ENCODE peak calls at places on chromosomes 2 and 18, in four cellular contexts. S, M, Z and X are unnamed samples.

GRCh38 chr2:110724820-110725219 is 7.6 kb upstream of the ACOXL start:
- DNase-seq in S (no peak), M (no peak), Z (no peak), X (no peak)

GRCh38 chr2:79040967-79041582 is 15.6 kb downstream of the REG3G start:
- DNase-seq in S (no peak), M (no peak), Z (no peak), X (no peak)

GRCh38 chr18:73790582-73790981 is 357.1 kb downstream of the FBXO15 start:
- DNase-seq in S (no peak), M (no peak), Z (no peak), X (no peak)

GRCh38 chr2:172722481-172722880 is 13.2 kb upstream of the RAPGEF4 start:
- DNase-seq in S (no peak), M (no peak), Z (peak; percentile 42), X (no peak)

GRCh38 chr2:97651114-97651513 is 5.3 kb downstream of the COX5B start:
- DNase-seq in S (no peak), M (no peak), Z (no peak), X (no peak)

GRCh38 chr2:79219383-79219988 is 59.9 kb upstream of the REG3A start:
- DNase-seq in S (no peak), M (no peak), Z (peak; percentile 45), X (no peak)

GRCh38 chr2:174492963-174493431 is 6.2 kb upstream of the GPR155 start:
- DNase-seq in S (no peak), M (no peak), Z (no peak), X (no peak)

GRCh38 chr2:179263015-179263414 is 1.6 kb downstream of the SESTD1 start:
- DNase-seq in S (no peak), M (no peak), Z (peak; percentile 84), X (peak; percentile 46)

GRCh38 chr2:207283356-207283755 is 117.6 kb upstream of the KLF7 start:
- DNase-seq in S (no peak), M (peak; percentile 14), Z (no peak), X (no peak)

GRCh38 chr2:38682008-38682575 is 16.2 kb downstream of the GALM start:
- DNase-seq in S (no peak), M (no peak), Z (no peak), X (no peak)

GRCh38 chr2:56464613-56465012 is 280.8 kb downstream of the CCDC85A start:
- DNase-seq in S (no peak), M (no peak), Z (no peak), X (no peak)

GRCh38 chr2:218418717-218419458 is at the start of gene VIL1:
- DNase-seq in S (no peak), M (no peak), Z (no peak), X (no peak)

GRCh38 chr18:67731853-67732252 is 215.3 kb upstream of the DSEL start:
- DNase-seq in S (no peak), M (no peak), Z (peak; percentile 38), X (peak; percentile 5)

GRCh38 chr2:26033769-26034596 is at the start of gene RAB10:
- DNase-seq in S (peak; percentile 96), M (peak; percentile 100), Z (peak; percentile 99), X (peak; percentile 93)
- TF ChIP-seq CTCF in S (peak; percentile 6), M (no peak), Z (no peak), X (no peak)

GRCh38 chr2:157692768-157693167 is 64.1 kb upstream of the ACVR1C start:
- DNase-seq in S (no peak), M (no peak), Z (peak; percentile 79), X (peak; percentile 32)

GRCh38 chr2:157696036-157696435 is 67.4 kb upstream of the ACVR1C start:
- DNase-seq in S (no peak), M (no peak), Z (no peak), X (no peak)

GRCh38 chr2:157691131-157691530 is 62.5 kb upstream of the ACVR1C start:
- DNase-seq in S (no peak), M (no peak), Z (no peak), X (no peak)

DNA sequence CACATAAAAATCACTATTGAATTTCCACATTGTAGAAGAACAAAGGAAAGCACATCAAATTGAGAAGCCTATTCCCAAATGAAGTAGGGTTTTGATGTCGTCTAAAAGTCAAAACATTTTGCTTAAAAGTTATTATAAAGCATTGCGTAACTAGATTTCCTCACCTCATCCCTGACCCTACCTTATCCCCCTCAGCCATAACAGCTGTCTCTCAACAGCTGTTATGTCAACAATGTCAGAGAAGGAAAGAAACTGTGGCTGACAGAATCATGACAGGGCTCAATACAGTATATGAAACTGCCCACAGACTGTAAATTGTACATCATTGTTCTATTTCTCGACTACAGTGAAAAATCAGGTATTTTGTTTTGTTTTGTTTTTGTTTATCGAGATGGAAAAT is 63.0 kb upstream of the ACVR1C start:
- DNase-seq in S (no peak), M (no peak), Z (peak; percentile 35), X (no peak)
- H3K4me3 ChIP-seq in S (no peak overlapping the region), M (no peak overlapping the region), Z (no peak overlapping the region), X (no peak overlapping the region)

DNA sequence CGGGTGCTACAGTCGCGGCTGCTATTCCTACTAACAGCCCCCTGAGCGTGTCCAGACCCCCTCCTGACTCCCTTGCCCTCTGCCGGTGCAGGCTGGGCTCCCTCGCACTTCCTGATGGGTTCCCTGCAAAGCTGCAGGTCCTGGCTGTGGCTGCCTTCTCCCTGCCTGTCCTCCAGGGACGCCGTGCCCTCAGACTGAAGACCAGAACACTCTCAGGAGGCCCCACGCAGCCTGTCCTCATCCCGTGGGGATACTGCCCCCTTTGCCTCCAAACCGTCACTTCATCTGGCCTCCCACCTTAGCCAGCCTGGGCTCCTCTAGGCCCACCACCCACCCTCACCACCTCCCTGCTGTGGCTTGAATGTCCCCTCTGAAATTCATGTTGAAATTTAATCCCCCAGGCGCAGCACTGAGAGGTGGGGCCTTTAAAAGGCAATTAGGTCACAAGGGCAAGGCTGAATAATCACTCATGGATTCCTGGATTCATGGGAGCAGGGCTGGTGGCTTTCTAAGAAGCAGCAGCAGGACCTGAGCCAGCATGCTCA is 198.2 kb downstream of the SEPTIN10 start:
- DNase-seq in S (no peak), M (no peak), Z (no peak), X (no peak)
- TF ChIP-seq CTCF in S (no peak), M (no peak), Z (no peak), X (no peak)

GRCh38 chr2:61011649-61012048 is 5.9 kb upstream of the PEX13 start:
- DNase-seq in S (no peak), M (no peak), Z (peak; percentile 42), X (no peak)
- H3K4me3 ChIP-seq in S (no peak overlapping the region), M (no peak overlapping the region), Z (no peak overlapping the region), X (no peak overlapping the region)

DNA sequence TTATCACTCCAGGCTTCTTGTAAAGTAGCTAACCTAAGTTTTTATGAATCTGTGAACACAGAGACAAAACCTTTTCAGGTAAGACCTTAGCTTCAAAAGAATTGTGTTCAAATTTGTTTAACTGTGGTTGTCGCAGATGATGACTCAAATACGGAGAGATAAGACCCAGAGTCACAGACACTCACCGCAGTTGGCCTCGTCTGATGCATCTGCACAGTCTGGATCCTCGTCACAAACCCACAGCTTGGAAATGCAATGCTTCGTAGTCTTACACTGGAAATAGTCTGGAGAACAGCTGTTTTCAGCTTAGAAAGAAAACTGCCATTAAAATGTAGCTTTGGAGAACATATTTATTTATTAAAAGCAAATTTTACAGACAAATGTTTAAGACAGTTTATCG is 1662.1 kb upstream of the NXPH2 start:
- DNase-seq in S (no peak), M (no peak), Z (peak; percentile 33), X (no peak)
- TF ChIP-seq CTCF in S (no peak), M (no peak), Z (no peak), X (no peak)

GRCh38 chr18:69946608-69947155 is 991 bp downstream of the CD226 start:
- DNase-seq in S (no peak), M (no peak), Z (no peak), X (no peak)

GRCh38 chr18:69944434-69944833 is 3.2 kb downstream of the CD226 start:
- DNase-seq in S (no peak), M (no peak), Z (no peak), X (no peak)

GRCh38 chr18:69943021-69943420 is 4.7 kb downstream of the CD226 start:
- DNase-seq in S (no peak), M (no peak), Z (no peak), X (no peak)

GRCh38 chr18:69947361-69948106 is at the start of gene CD226:
- DNase-seq in S (no peak), M (no peak), Z (no peak), X (no peak)

DNA sequence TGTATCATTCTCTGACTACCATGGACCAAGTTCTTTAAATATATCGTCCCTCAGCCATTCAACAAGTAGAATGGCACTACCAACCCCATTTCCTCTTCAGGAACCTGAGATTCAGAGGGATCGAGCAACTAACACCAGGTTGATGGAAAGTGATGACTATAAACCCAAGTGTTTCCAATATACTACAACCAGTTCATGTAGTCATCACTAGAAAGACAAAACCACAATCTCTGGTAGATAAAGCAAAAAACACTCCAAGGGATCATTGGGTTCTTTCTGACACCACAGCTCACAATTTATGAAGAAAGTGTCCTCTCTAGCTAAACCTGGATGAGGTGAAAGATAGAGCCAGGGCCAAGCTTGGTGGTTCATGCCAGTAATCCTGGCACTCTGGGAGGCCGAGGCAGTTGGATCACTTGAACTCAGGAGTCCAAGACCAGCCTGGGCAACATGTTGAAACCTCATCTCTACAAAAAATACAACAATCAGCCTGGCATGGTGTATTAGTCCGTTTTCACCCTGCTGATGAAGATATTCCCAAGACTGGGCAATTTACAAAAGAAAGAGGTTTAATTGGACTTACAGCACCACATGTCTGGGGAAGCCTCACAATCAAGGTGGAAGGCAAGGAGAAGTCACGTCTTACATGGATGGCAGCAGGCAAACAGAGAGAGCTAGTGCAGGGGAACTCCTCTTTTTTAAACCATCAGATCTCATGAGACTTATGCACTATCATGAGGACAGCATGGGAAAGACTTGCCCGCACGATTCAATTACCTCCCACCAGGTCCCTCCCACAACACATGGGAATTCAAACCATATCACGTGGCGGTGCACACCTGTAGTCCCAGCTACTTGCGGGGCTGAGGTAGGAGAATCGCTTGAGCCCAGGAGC is 2.2 kb downstream of the CD226 start:
- DNase-seq in S (no peak), M (no peak), Z (no peak), X (no peak)
- H3K4me3 ChIP-seq in S (no peak overlapping the region), M (no peak overlapping the region), Z (no peak overlapping the region), X (no peak overlapping the region)